ENCODE peak calls at places on chromosomes 5 and 9, in seven cellular contexts. O is stimulated activated CD8-positive, alpha-beta memory T cell treated with anti-CD3 and anti-CD28 coated beads, Interleukin-4, amount 100 ng/mL, for 24 hours; U is H7; P is activated naive CD8-positive, alpha-beta T cell treated with anti-CD3 and anti-CD28 coated beads, Interleukin-2, amount 10 ng/mL, durations not matched to agents 7 days and 5 days; C is OCI-M1; R is NCI-H2107; V is CD4-positive, alpha-beta memory T cell. X is an unnamed sample.

GRCh38 chr5:129413570-129413969 is 46.5 kb upstream of the ADAMTS19 start:
- DNase-seq in U (no peak), P (no peak), R (no peak), O (no peak), C (no peak), V (no peak), X (no peak)

GRCh38 chr5:130975299-130975698 is 189.8 kb downstream of the HINT1 start:
- DNase-seq in P (no peak), O (no peak), V (no peak), C (no peak), U (peak), R (no peak), X (no peak)

GRCh38 chr9:132372177-132373095 is 17.6 kb upstream of the SETX start:
- DNase-seq in P (no peak), R (no peak), V (no peak), U (no peak), O (no peak), C (peak), X (no peak)

GRCh38 chr9:4691794-4692193 is 12.4 kb downstream of the CDC37L1 start:
- DNase-seq in U (no peak), O (no peak), R (no peak), P (no peak), C (no peak), V (no peak), X (no peak)

GRCh38 chr5:111755942-111756353 is 1.0 kb downstream of the NREP start:
- DNase-seq in O (no peak), P (no peak), R (no peak), C (peak), V (no peak), U (no peak), X (no peak)

GRCh38 chr5:64166201-64166959 is 737 bp downstream of the RNF180 start:
- DNase-seq in C (no peak), R (no peak), O (no peak), V (no peak), U (no peak), P (no peak), X (no peak)

GRCh38 chr5:173709761-173710160 is 93.3 kb upstream of the BOD1 start:
- DNase-seq in C (no peak), P (no peak), O (no peak), U (no peak), V (no peak), R (no peak), X (no peak)

GRCh38 chr5:169003721-169004481 is 297.0 kb downstream of the SLIT3 start:
- DNase-seq in U (no peak), P (no peak), O (no peak), V (no peak), R (no peak), C (no peak), X (no peak)

GRCh38 chr9:88932766-88933165 is 58.5 kb upstream of the S1PR3 start:
- DNase-seq in C (no peak), V (no peak), P (no peak), O (no peak), U (peak), R (no peak), X (no peak)

GRCh38 chr9:121692606-121693505 is 41.4 kb downstream of the DAB2IP start:
- DNase-seq in R (no peak), U (peak), P (no peak), C (no peak), V (no peak), O (no peak), X (no peak)

GRCh38 chr9:129071526-129072131 is 9.3 kb upstream of the DOLPP1 start:
- DNase-seq in U (peak), O (no peak), V (peak), P (no peak), C (no peak), R (no peak), X (no peak)

GRCh38 chr5:176597417-176598389 is 12.3 kb downstream of the GPRIN1 start:
- DNase-seq in V (no peak), O (no peak), R (no peak), P (no peak), U (peak), C (no peak), X (no peak)

GRCh38 chr5:14880688-14881087 is 9.1 kb upstream of the ANKH start:
- DNase-seq in U (no peak), O (no peak), C (no peak), R (no peak), P (no peak), V (no peak), X (no peak)

GRCh38 chr9:98186236-98186635 is 6.2 kb downstream of the CORO2A start:
- DNase-seq in R (no peak), O (no peak), P (no peak), C (no peak), U (no peak), V (no peak), X (no peak)

GRCh38 chr9:133186736-133187135 is 22.3 kb downstream of the OBP2B start:
- DNase-seq in P (no peak), U (no peak), V (no peak), R (no peak), O (no peak), C (no peak), X (no peak)

GRCh38 chr5:151678146-151678545 is 8.6 kb downstream of the SPARC start:
- DNase-seq in O (no peak), C (no peak), R (no peak), V (no peak), P (no peak), U (no peak), X (no peak)

GRCh38 chr5:139058121-139058520 is 140.0 kb downstream of the SIL1 start:
- DNase-seq in V (no peak), P (no peak), O (no peak), R (no peak), C (peak), U (no peak), X (no peak)

GRCh38 chr9:90078988-90079457 is 474.2 kb downstream of the GADD45G start:
- DNase-seq in P (no peak), V (no peak), U (no peak), C (no peak), R (no peak), O (no peak), X (no peak)

GRCh38 chr5:23332650-23333251 is 174.7 kb upstream of the PRDM9 start:
- DNase-seq in R (no peak), O (no peak), C (peak), P (no peak), U (peak), V (no peak), X (no peak)